ENCODE peak calls at places on chromosomes 2 and 18, in seven cellular contexts. One of them, this sample, is unnamed.

GRCh38 chr18:74376523-74376922 is 60.9 kb downstream of the C18orf63 start:
- DNase-seq in suprapubic skin: no peak
- DNase-seq in esophagus squamous epithelium: no peak
- DNase-seq in psoas muscle: no peak
- DNase-seq in epithelial cell of esophagus: no peak
- DNase-seq in MM.1S: no peak
- DNase-seq in pancreas: no peak
- DNase-seq in this sample: no peak

GRCh38 chr2:177165731-177166711 is 46.6 kb upstream of the HNRNPA3 start:
- DNase-seq in psoas muscle: no peak
- DNase-seq in epithelial cell of esophagus: peak; percentile 55
- DNase-seq in suprapubic skin: no peak
- DNase-seq in MM.1S: peak; percentile 82
- DNase-seq in pancreas: no peak
- DNase-seq in esophagus squamous epithelium: no peak
- DNase-seq in this sample: no peak

GRCh38 chr2:39778233-39778632 is 825 bp downstream of the THUMPD2 start:
- DNase-seq in pancreas: no peak
- DNase-seq in MM.1S: no peak
- DNase-seq in psoas muscle: no peak
- DNase-seq in esophagus squamous epithelium: no peak
- DNase-seq in suprapubic skin: no peak
- DNase-seq in epithelial cell of esophagus: no peak
- DNase-seq in this sample: no peak

GRCh38 chr2:235765181-235765820 is 271.5 kb downstream of the AGAP1 start:
- DNase-seq in psoas muscle: peak; percentile 41
- DNase-seq in MM.1S: no peak
- DNase-seq in esophagus squamous epithelium: no peak
- DNase-seq in pancreas: no peak
- DNase-seq in epithelial cell of esophagus: peak; percentile 60
- DNase-seq in suprapubic skin: peak; percentile 80
- DNase-seq in this sample: no peak

GRCh38 chr2:19812166-19812565 is 89.6 kb downstream of the TTC32 start:
- DNase-seq in pancreas: no peak
- DNase-seq in psoas muscle: no peak
- DNase-seq in suprapubic skin: no peak
- DNase-seq in MM.1S: no peak
- DNase-seq in esophagus squamous epithelium: no peak
- DNase-seq in epithelial cell of esophagus: no peak
- DNase-seq in this sample: no peak

GRCh38 chr2:71711470-71711857 is 258.1 kb downstream of the DYSF start:
- DNase-seq in suprapubic skin: peak; percentile 49
- DNase-seq in pancreas: no peak
- DNase-seq in MM.1S: no peak
- DNase-seq in esophagus squamous epithelium: no peak
- DNase-seq in psoas muscle: peak; percentile 52
- DNase-seq in epithelial cell of esophagus: no peak
- DNase-seq in this sample: no peak

GRCh38 chr2:224359569-224359968 is 42.3 kb downstream of the FAM124B start:
- DNase-seq in psoas muscle: no peak
- DNase-seq in pancreas: no peak
- DNase-seq in esophagus squamous epithelium: no peak
- DNase-seq in epithelial cell of esophagus: no peak
- DNase-seq in suprapubic skin: no peak
- DNase-seq in MM.1S: peak; percentile 21
- DNase-seq in this sample: no peak

GRCh38 chr2:240525802-240526201 is 32.0 kb downstream of the ANKMY1 start:
- DNase-seq in suprapubic skin: peak; percentile 15
- DNase-seq in pancreas: peak; percentile 32
- DNase-seq in esophagus squamous epithelium: no peak
- DNase-seq in epithelial cell of esophagus: no peak
- DNase-seq in psoas muscle: no peak
- DNase-seq in MM.1S: no peak
- DNase-seq in this sample: no peak

GRCh38 chr2:708667-709066 is 31.5 kb upstream of the TMEM18 start:
- DNase-seq in MM.1S: no peak
- DNase-seq in epithelial cell of esophagus: no peak
- DNase-seq in psoas muscle: no peak
- DNase-seq in esophagus squamous epithelium: no peak
- DNase-seq in suprapubic skin: no peak
- DNase-seq in pancreas: no peak
- DNase-seq in this sample: no peak

GRCh38 chr2:176092270-176093144 is at the start of gene HOXD13:
- DNase-seq in epithelial cell of esophagus: no peak
- DNase-seq in pancreas: peak; percentile 62
- DNase-seq in psoas muscle: no peak
- DNase-seq in suprapubic skin: peak; percentile 34
- DNase-seq in MM.1S: no peak
- DNase-seq in esophagus squamous epithelium: no peak
- DNase-seq in this sample: peak; percentile 78
- H3K4me3 ChIP-seq in epithelial cell of esophagus: no peak within 1 kb of the TSS
- H3K4me3 ChIP-seq in pancreas: no peak within 1 kb of the TSS
- H3K4me3 ChIP-seq in psoas muscle: peak within 1 kb of the TSS; percentile 51
- H3K4me3 ChIP-seq in suprapubic skin: peak within 1 kb of the TSS; percentile 46
- H3K4me3 ChIP-seq in MM.1S: no peak within 1 kb of the TSS
- H3K4me3 ChIP-seq in esophagus squamous epithelium: peak within 1 kb of the TSS; percentile 44
- H3K4me3 ChIP-seq in this sample: no peak within 1 kb of the TSS

DNA sequence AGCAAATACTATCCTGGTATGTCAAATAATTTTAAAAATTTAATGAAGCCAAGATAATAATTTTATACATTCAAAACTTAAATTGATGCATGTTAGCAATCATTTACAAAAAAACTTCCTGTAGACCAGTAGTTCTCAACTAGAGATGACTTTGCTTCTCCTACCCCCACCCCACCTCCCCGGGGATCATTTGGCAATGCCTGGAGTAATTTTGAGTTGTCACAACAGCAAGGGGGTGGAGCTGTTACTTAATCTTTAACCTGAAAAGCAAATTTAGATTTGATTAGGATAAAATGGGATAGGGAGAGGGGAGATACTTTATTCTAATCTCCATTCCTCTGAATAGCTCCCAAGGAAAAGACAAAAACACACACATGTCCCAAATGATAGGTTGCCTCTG is 4.2 kb downstream of the SLC40A1 start:
- DNase-seq in psoas muscle: peak; percentile 54
- DNase-seq in MM.1S: no peak
- DNase-seq in suprapubic skin: no peak
- DNase-seq in esophagus squamous epithelium: no peak
- DNase-seq in epithelial cell of esophagus: no peak
- DNase-seq in pancreas: no peak
- DNase-seq in this sample: no peak
- TF ChIP-seq CTCF in psoas muscle: no peak
- TF ChIP-seq CTCF in MM.1S: no peak
- TF ChIP-seq CTCF in suprapubic skin: no peak
- TF ChIP-seq CTCF in esophagus squamous epithelium: no peak
- TF ChIP-seq CTCF in epithelial cell of esophagus: no peak
- TF ChIP-seq CTCF in pancreas: no peak
- TF ChIP-seq CTCF in this sample: no peak

DNA sequence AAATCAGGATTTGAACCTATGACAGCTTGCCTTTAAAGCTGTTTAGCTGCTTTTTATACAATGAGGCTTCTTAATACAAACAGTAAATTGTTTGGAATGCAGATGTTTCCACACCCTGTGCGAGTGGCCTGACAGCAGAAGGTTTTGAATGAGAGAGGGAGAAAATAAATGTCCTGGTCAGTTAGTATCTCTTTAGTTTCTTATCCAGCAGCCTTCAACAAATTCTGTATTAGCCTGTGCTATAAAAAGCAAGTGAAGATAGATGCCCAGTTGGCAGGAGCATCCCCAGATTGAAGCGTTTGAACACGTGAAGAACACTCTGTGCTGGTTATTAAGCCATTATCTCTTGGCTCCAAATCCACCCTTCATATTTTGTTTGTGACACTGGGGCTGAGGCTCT is 70.6 kb downstream of the CERS6 start:
- DNase-seq in esophagus squamous epithelium: no peak
- DNase-seq in MM.1S: no peak
- DNase-seq in psoas muscle: no peak
- DNase-seq in suprapubic skin: no peak
- DNase-seq in epithelial cell of esophagus: peak; percentile 66
- DNase-seq in pancreas: no peak
- DNase-seq in this sample: no peak
- H3K4me3 ChIP-seq in esophagus squamous epithelium: no peak overlapping the region
- H3K4me3 ChIP-seq in MM.1S: no peak overlapping the region
- H3K4me3 ChIP-seq in psoas muscle: peak overlapping the region; percentile 9
- H3K4me3 ChIP-seq in suprapubic skin: no peak overlapping the region
- H3K4me3 ChIP-seq in epithelial cell of esophagus: no peak overlapping the region
- H3K4me3 ChIP-seq in pancreas: no peak overlapping the region
- H3K4me3 ChIP-seq in this sample: no peak overlapping the region

DNA sequence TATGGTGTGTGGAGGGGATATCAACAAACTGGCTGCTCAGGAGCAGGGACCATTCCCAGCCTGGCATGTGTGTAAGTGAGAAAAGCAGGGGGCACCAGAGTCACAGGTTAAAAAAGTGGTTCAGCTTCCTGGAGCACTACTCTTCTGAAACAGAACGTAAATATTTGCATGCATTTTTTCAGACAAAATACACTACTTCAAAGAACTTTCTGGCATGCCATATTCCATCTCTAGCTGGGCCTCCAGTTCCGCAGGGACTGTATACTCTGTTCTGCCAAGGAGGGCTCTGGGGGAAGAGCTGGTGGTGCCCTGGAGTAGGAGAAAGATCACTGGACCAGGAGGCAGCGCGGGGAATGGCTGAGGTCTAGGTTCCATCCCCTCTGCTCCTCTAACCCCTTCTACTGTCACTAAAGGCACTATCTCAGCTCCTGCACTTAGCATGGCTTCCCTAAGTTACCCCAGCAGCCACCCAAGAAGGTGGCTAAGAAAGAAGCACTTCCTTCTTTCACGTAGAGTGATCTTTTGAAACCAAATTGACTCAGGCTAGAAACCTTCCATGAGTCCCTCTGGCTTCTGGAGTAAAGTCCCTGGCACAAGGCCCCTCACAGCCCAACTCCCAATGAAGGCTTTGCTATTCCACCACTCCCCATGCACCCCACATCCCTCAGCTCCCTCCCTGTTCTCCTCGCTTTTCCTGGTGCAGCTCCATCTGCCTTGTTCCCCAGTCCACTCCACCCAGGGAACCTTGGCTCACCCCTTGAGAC is 57.6 kb upstream of the CABLES1 start:
- DNase-seq in psoas muscle: no peak
- DNase-seq in MM.1S: no peak
- DNase-seq in suprapubic skin: no peak
- DNase-seq in esophagus squamous epithelium: no peak
- DNase-seq in epithelial cell of esophagus: peak; percentile 30
- DNase-seq in pancreas: no peak
- DNase-seq in this sample: no peak
- TF ChIP-seq CTCF in psoas muscle: no peak
- TF ChIP-seq CTCF in MM.1S: peak; percentile 13
- TF ChIP-seq CTCF in suprapubic skin: no peak
- TF ChIP-seq CTCF in esophagus squamous epithelium: no peak
- TF ChIP-seq CTCF in epithelial cell of esophagus: peak; percentile 33
- TF ChIP-seq CTCF in pancreas: no peak
- TF ChIP-seq CTCF in this sample: peak; percentile 28

DNA sequence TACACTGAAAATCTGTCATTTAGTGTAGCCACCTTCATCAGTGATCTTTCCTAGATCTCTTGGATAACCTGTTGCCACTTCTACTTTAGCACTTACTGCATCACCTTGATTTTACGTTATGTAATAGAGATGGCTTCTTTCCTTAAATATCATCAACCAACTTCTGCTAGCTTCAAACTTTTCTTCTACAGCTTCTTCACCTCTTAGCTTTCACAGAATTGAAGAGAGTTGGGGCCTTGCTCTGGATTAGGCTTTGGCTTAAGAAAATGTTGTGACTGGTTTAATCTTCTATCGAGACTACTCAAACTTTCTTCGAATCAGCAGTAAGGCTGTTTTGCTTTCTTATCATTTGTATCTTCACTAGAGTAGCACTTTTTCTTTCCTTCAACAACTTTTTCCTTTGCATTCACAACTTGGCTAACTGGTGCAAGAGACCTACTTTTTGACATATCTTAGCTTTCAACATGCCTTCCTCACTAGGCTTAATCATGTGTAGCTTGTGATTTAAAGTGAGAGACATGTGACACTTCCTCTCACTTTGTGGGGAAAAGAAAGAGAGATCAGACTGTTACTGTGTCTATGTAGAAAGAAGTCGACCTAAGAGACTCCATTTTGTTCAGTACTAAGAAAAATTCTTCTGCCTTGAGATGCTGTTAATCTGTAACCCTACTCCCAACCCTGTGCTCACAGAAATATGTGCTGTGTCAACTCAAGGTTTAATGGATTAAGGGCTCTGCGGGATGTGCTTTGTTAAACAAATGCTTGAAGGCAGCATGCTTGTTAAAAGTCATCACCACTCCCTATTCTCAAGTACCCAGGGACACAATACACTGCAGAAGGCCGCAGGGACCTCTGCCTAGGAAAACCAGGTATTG is 99.6 kb downstream of the ATL2 start:
- DNase-seq in pancreas: no peak
- DNase-seq in MM.1S: no peak
- DNase-seq in esophagus squamous epithelium: no peak
- DNase-seq in epithelial cell of esophagus: no peak
- DNase-seq in psoas muscle: no peak
- DNase-seq in suprapubic skin: no peak
- DNase-seq in this sample: no peak
- H3K4me3 ChIP-seq in pancreas: no peak overlapping the region
- H3K4me3 ChIP-seq in MM.1S: no peak overlapping the region
- H3K4me3 ChIP-seq in esophagus squamous epithelium: no peak overlapping the region
- H3K4me3 ChIP-seq in epithelial cell of esophagus: no peak overlapping the region
- H3K4me3 ChIP-seq in psoas muscle: no peak overlapping the region
- H3K4me3 ChIP-seq in suprapubic skin: no peak overlapping the region
- H3K4me3 ChIP-seq in this sample: no peak overlapping the region

GRCh38 chr2:11344956-11345671 is 678 bp upstream of the ROCK2 start:
- DNase-seq in suprapubic skin: peak; percentile 86
- DNase-seq in esophagus squamous epithelium: no peak
- DNase-seq in epithelial cell of esophagus: peak; percentile 14
- DNase-seq in MM.1S: peak; percentile 23
- DNase-seq in pancreas: peak; percentile 58
- DNase-seq in psoas muscle: peak; percentile 52
- DNase-seq in this sample: peak; percentile 49
- TF ChIP-seq CTCF in suprapubic skin: no peak
- TF ChIP-seq CTCF in esophagus squamous epithelium: no peak
- TF ChIP-seq CTCF in epithelial cell of esophagus: no peak
- TF ChIP-seq CTCF in MM.1S: no peak
- TF ChIP-seq CTCF in pancreas: no peak
- TF ChIP-seq CTCF in psoas muscle: peak; percentile 13
- TF ChIP-seq CTCF in this sample: no peak